ENCODE peak calls at places on chromosomes 7 and 10, in eight cellular contexts. One of them, this sample, is unnamed.

GRCh38 chr10:822661-823367 is 108.7 kb downstream of the LARP4B start:
- DNase-seq in GM04503: no peak
- DNase-seq in T-cell: no peak
- DNase-seq in lower lobe of right lung: no peak
- DNase-seq in GM13977: peak
- DNase-seq in right cardiac atrium: no peak
- DNase-seq in pancreas: no peak
- DNase-seq in kidney epithelial cell: no peak
- DNase-seq in this sample: no peak

GRCh38 chr7:82319674-82320118 is 123.9 kb downstream of the CACNA2D1 start:
- DNase-seq in GM04503: peak
- DNase-seq in T-cell: no peak
- DNase-seq in lower lobe of right lung: peak
- DNase-seq in GM13977: no peak
- DNase-seq in right cardiac atrium: peak
- DNase-seq in pancreas: peak
- DNase-seq in kidney epithelial cell: peak
- DNase-seq in this sample: no peak

GRCh38 chr10:129921065-129921670 is 42.9 kb downstream of the EBF3 start:
- DNase-seq in GM04503: no peak
- DNase-seq in T-cell: no peak
- DNase-seq in lower lobe of right lung: no peak
- DNase-seq in GM13977: no peak
- DNase-seq in right cardiac atrium: no peak
- DNase-seq in pancreas: no peak
- DNase-seq in kidney epithelial cell: no peak
- DNase-seq in this sample: no peak

GRCh38 chr10:79111427-79111826 is 42.7 kb downstream of the ZMIZ1 start:
- DNase-seq in GM04503: no peak
- DNase-seq in T-cell: no peak
- DNase-seq in lower lobe of right lung: no peak
- DNase-seq in GM13977: no peak
- DNase-seq in right cardiac atrium: no peak
- DNase-seq in pancreas: peak
- DNase-seq in kidney epithelial cell: peak
- DNase-seq in this sample: no peak

GRCh38 chr10:25758041-25758457 is 176.0 kb upstream of the MYO3A start:
- DNase-seq in GM04503: no peak
- DNase-seq in T-cell: no peak
- DNase-seq in lower lobe of right lung: no peak
- DNase-seq in GM13977: peak
- DNase-seq in right cardiac atrium: no peak
- DNase-seq in pancreas: peak
- DNase-seq in kidney epithelial cell: peak
- DNase-seq in this sample: no peak

GRCh38 chr7:5643280-5643679 is 138.2 kb downstream of the RNF216 start:
- DNase-seq in GM04503: no peak
- DNase-seq in T-cell: peak
- DNase-seq in lower lobe of right lung: no peak
- DNase-seq in GM13977: no peak
- DNase-seq in right cardiac atrium: peak
- DNase-seq in pancreas: no peak
- DNase-seq in kidney epithelial cell: no peak
- DNase-seq in this sample: peak

GRCh38 chr10:82394122-82394521 is 519.1 kb downstream of the NRG3 start:
- DNase-seq in GM04503: no peak
- DNase-seq in T-cell: no peak
- DNase-seq in lower lobe of right lung: no peak
- DNase-seq in GM13977: no peak
- DNase-seq in right cardiac atrium: peak
- DNase-seq in pancreas: peak
- DNase-seq in kidney epithelial cell: no peak
- DNase-seq in this sample: no peak

GRCh38 chr7:41472427-41473125 is 230.3 kb downstream of the INHBA start:
- DNase-seq in GM04503: no peak
- DNase-seq in T-cell: no peak
- DNase-seq in lower lobe of right lung: no peak
- DNase-seq in GM13977: no peak
- DNase-seq in right cardiac atrium: no peak
- DNase-seq in pancreas: no peak
- DNase-seq in kidney epithelial cell: no peak
- DNase-seq in this sample: no peak

GRCh38 chr7:148883233-148884048 is 650 bp downstream of the EZH2 start:
- DNase-seq in GM04503: no peak
- DNase-seq in T-cell: peak
- DNase-seq in lower lobe of right lung: peak
- DNase-seq in GM13977: peak
- DNase-seq in right cardiac atrium: peak
- DNase-seq in pancreas: peak
- DNase-seq in kidney epithelial cell: no peak
- DNase-seq in this sample: peak

GRCh38 chr10:70680899-70681730 is 8.8 kb downstream of the ADAMTS14 start:
- DNase-seq in GM04503: no peak
- DNase-seq in T-cell: no peak
- DNase-seq in lower lobe of right lung: no peak
- DNase-seq in GM13977: no peak
- DNase-seq in right cardiac atrium: no peak
- DNase-seq in pancreas: no peak
- DNase-seq in kidney epithelial cell: no peak
- DNase-seq in this sample: no peak

GRCh38 chr7:155597753-155598140 is 46.7 kb upstream of the RBM33 start:
- DNase-seq in GM04503: no peak
- DNase-seq in T-cell: no peak
- DNase-seq in lower lobe of right lung: no peak
- DNase-seq in GM13977: no peak
- DNase-seq in right cardiac atrium: no peak
- DNase-seq in pancreas: peak
- DNase-seq in kidney epithelial cell: no peak
- DNase-seq in this sample: no peak

GRCh38 chr7:108454674-108455523 is 1.3 kb downstream of the NRCAM start:
- DNase-seq in GM04503: no peak
- DNase-seq in T-cell: no peak
- DNase-seq in lower lobe of right lung: peak
- DNase-seq in GM13977: peak
- DNase-seq in right cardiac atrium: no peak
- DNase-seq in pancreas: peak
- DNase-seq in kidney epithelial cell: no peak
- DNase-seq in this sample: no peak

GRCh38 chr10:94607111-94607510 is 61.5 kb downstream of the HELLS start:
- DNase-seq in GM04503: no peak
- DNase-seq in T-cell: no peak
- DNase-seq in lower lobe of right lung: no peak
- DNase-seq in GM13977: peak
- DNase-seq in right cardiac atrium: no peak
- DNase-seq in pancreas: no peak
- DNase-seq in kidney epithelial cell: no peak
- DNase-seq in this sample: no peak

GRCh38 chr10:130466271-130466997 is 330.2 kb downstream of the GLRX3 start:
- DNase-seq in GM04503: no peak
- DNase-seq in T-cell: no peak
- DNase-seq in lower lobe of right lung: no peak
- DNase-seq in GM13977: no peak
- DNase-seq in right cardiac atrium: no peak
- DNase-seq in pancreas: no peak
- DNase-seq in kidney epithelial cell: no peak
- DNase-seq in this sample: no peak

GRCh38 chr10:22427890-22428571 is 82.7 kb downstream of the SPAG6 start:
- DNase-seq in GM04503: peak
- DNase-seq in T-cell: no peak
- DNase-seq in lower lobe of right lung: no peak
- DNase-seq in GM13977: no peak
- DNase-seq in right cardiac atrium: no peak
- DNase-seq in pancreas: no peak
- DNase-seq in kidney epithelial cell: peak
- DNase-seq in this sample: no peak

GRCh38 chr7:50868426-50869100 is 85.9 kb upstream of the GRB10 start:
- DNase-seq in GM04503: no peak
- DNase-seq in T-cell: no peak
- DNase-seq in lower lobe of right lung: no peak
- DNase-seq in GM13977: no peak
- DNase-seq in right cardiac atrium: no peak
- DNase-seq in pancreas: no peak
- DNase-seq in kidney epithelial cell: peak
- DNase-seq in this sample: no peak

GRCh38 chr7:43700059-43700501 is 29.2 kb downstream of the COA1 start:
- DNase-seq in GM04503: no peak
- DNase-seq in T-cell: no peak
- DNase-seq in lower lobe of right lung: no peak
- DNase-seq in GM13977: peak
- DNase-seq in right cardiac atrium: no peak
- DNase-seq in pancreas: no peak
- DNase-seq in kidney epithelial cell: no peak
- DNase-seq in this sample: peak

GRCh38 chr7:148664319-148664718 is 34.4 kb upstream of the CUL1 start:
- DNase-seq in GM04503: no peak
- DNase-seq in T-cell: no peak
- DNase-seq in lower lobe of right lung: no peak
- DNase-seq in GM13977: no peak
- DNase-seq in right cardiac atrium: peak
- DNase-seq in pancreas: no peak
- DNase-seq in kidney epithelial cell: no peak
- DNase-seq in this sample: no peak

GRCh38 chr10:1615186-1615954 is 122.0 kb downstream of the ADARB2 start:
- DNase-seq in GM04503: no peak
- DNase-seq in T-cell: no peak
- DNase-seq in lower lobe of right lung: no peak
- DNase-seq in GM13977: no peak
- DNase-seq in right cardiac atrium: no peak
- DNase-seq in pancreas: no peak
- DNase-seq in kidney epithelial cell: no peak
- DNase-seq in this sample: no peak

GRCh38 chr7:25752967-25753791 is 398.8 kb upstream of the NFE2L3 start:
- DNase-seq in GM04503: no peak
- DNase-seq in T-cell: no peak
- DNase-seq in lower lobe of right lung: no peak
- DNase-seq in GM13977: no peak
- DNase-seq in right cardiac atrium: peak
- DNase-seq in pancreas: no peak
- DNase-seq in kidney epithelial cell: peak
- DNase-seq in this sample: no peak

GRCh38 chr10:106711313-106711906 is 453.1 kb downstream of the SORCS1 start:
- DNase-seq in GM04503: no peak
- DNase-seq in T-cell: no peak
- DNase-seq in lower lobe of right lung: peak
- DNase-seq in GM13977: peak
- DNase-seq in right cardiac atrium: peak
- DNase-seq in pancreas: peak
- DNase-seq in kidney epithelial cell: no peak
- DNase-seq in this sample: no peak